ENCODE peak calls at places on chromosomes 6 and 20, in six cellular contexts. I is psoas muscle, Q is IMR-90, H is adipocyte, T is heart left ventricle, X is fibroblast of lung. B is an unnamed sample.

GRCh38 chr20:19251958-19252669 is 39.7 kb downstream of the SLC24A3 start:
- DNase-seq in T (no peak), X (no peak), Q (no peak), H (no peak), I (no peak), B (no peak)

GRCh38 chr20:48668451-48668946 is 159.3 kb downstream of the PREX1 start:
- DNase-seq in T (no peak), X (peak; percentile 82), H (peak; percentile 12), I (peak; percentile 23), Q (no peak), B (peak; percentile 80)

GRCh38 chr6:135129139-135129867 is 51.8 kb upstream of the MYB start:
- DNase-seq in T (no peak), Q (no peak), X (no peak), H (no peak), I (no peak), B (no peak)

GRCh38 chr20:64041040-64041780 is 5.2 kb downstream of the C20orf204 start:
- DNase-seq in X (no peak), Q (no peak), I (no peak), H (peak; percentile 71), T (no peak), B (no peak)

GRCh38 chr6:4794140-4794707 is 18.0 kb downstream of the CDYL start:
- DNase-seq in X (peak; percentile 42), T (peak; percentile 33), Q (no peak), I (no peak), H (no peak), B (peak; percentile 49)

GRCh38 chr6:143337201-143337949 is 113.1 kb downstream of the ADAT2 start:
- DNase-seq in X (no peak), H (no peak), I (peak; percentile 25), Q (peak; percentile 8), T (peak; percentile 25), B (peak; percentile 7)

GRCh38 chr20:46545077-46545826 is 5.2 kb downstream of the OCSTAMP start:
- DNase-seq in I (no peak), Q (peak; percentile 21), T (no peak), X (peak; percentile 75), H (no peak), B (no peak)

GRCh38 chr6:17212541-17213371 is 68.4 kb upstream of the RBM24 start:
- DNase-seq in Q (no peak), T (peak; percentile 41), I (peak; percentile 23), X (peak; percentile 42), H (peak; percentile 45), B (peak; percentile 12)

GRCh38 chr6:43890197-43891062 is 120.4 kb downstream of the VEGFA start:
- DNase-seq in Q (no peak), T (no peak), I (no peak), H (no peak), X (no peak), B (no peak)

GRCh38 chr6:162613310-162613709 is 114.3 kb downstream of the PRKN start:
- DNase-seq in H (no peak), T (no peak), Q (no peak), I (no peak), X (no peak), B (no peak)

GRCh38 chr6:14016930-14017625 is 92.3 kb downstream of the RNF182 start:
- DNase-seq in Q (peak; percentile 70), I (no peak), X (peak; percentile 66), H (peak; percentile 20), T (no peak), B (no peak)

GRCh38 chr6:21596379-21597242 is 3.1 kb downstream of the SOX4 start:
- DNase-seq in T (peak; percentile 65), H (peak; percentile 85), Q (peak; percentile 59), I (peak; percentile 46), X (peak; percentile 77), B (peak; percentile 54)

GRCh38 chr6:150567823-150568383 is 31.8 kb upstream of the PLEKHG1 start:
- DNase-seq in X (no peak), T (no peak), H (no peak), I (no peak), Q (no peak), B (peak; percentile 72)

GRCh38 chr20:47686545-47686944 is 98.7 kb downstream of the SULF2 start:
- DNase-seq in X (peak; percentile 26), Q (peak; percentile 80), H (no peak), T (no peak), I (peak; percentile 49), B (peak; percentile 85)

GRCh38 chr6:164396071-164397047 is 913.0 kb downstream of the C6orf118 start:
- DNase-seq in T (no peak), H (no peak), X (no peak), I (no peak), Q (no peak), B (no peak)

GRCh38 chr6:41071501-41071922 is 644 bp downstream of the OARD1 start:
- DNase-seq in Q (peak; percentile 76), X (no peak), H (no peak), T (no peak), I (no peak), B (no peak)

GRCh38 chr6:64334646-64335045 is 699.0 kb downstream of the PHF3 start:
- DNase-seq in I (no peak), T (no peak), H (no peak), Q (peak; percentile 1), X (peak; percentile 45), B (no peak)

GRCh38 chr6:157693867-157694266 is 129.2 kb upstream of the SNX9 start:
- DNase-seq in X (no peak), H (no peak), I (no peak), T (peak; percentile 72), Q (no peak), B (no peak)

GRCh38 chr20:17083738-17084137 is 143.1 kb upstream of the PCSK2 start:
- DNase-seq in X (no peak), H (peak; percentile 4), T (no peak), Q (peak; percentile 10), I (no peak), B (no peak)

GRCh38 chr6:37092851-37093727 is 76.9 kb upstream of the PIM1 start:
- DNase-seq in X (no peak), Q (no peak), H (no peak), I (peak; percentile 38), T (no peak), B (no peak)

GRCh38 chr20:3238616-3239025 is 369 bp downstream of the SLC4A11 start:
- DNase-seq in H (peak; percentile 76), X (no peak), Q (no peak), I (no peak), T (no peak), B (peak; percentile 20)

GRCh38 chr6:52580905-52581304 is 4.0 kb upstream of the TRAM2 start:
- DNase-seq in X (no peak), I (no peak), Q (no peak), H (no peak), T (no peak), B (no peak)

GRCh38 chr6:44105993-44106740 is 21.1 kb downstream of the MRPL14 start:
- DNase-seq in I (no peak), T (no peak), H (no peak), Q (peak; percentile 62), X (peak; percentile 23), B (no peak)

GRCh38 chr6:14092861-14093789 is 24.4 kb upstream of the CD83 start:
- DNase-seq in T (no peak), X (peak; percentile 49), Q (no peak), I (no peak), H (no peak), B (no peak)

GRCh38 chr6:135686784-135687301 is 164.7 kb upstream of the PDE7B start:
- DNase-seq in T (no peak), X (peak; percentile 68), I (no peak), H (peak; percentile 61), Q (peak; percentile 60), B (no peak)

GRCh38 chr20:58800134-58800650 is 50.5 kb downstream of the GNAS-AS1 start:
- DNase-seq in X (no peak), H (peak; percentile 7), I (no peak), T (no peak), Q (no peak), B (no peak)

GRCh38 chr20:52493177-52493711 is 301.7 kb upstream of the ZFP64 start:
- DNase-seq in I (no peak), X (no peak), H (no peak), T (peak; percentile 27), Q (peak; percentile 36), B (no peak)
- H3K4me3 ChIP-seq in I (no peak overlapping the region), X (no peak overlapping the region), H (peak overlapping the region; percentile 69), T (peak overlapping the region; percentile 32), Q (no peak overlapping the region), B (no peak overlapping the region)

GRCh38 chr20:38083338-38084048 is 49.9 kb downstream of the RPRD1B start:
- DNase-seq in X (peak; percentile 51), Q (peak; percentile 54), T (no peak), H (no peak), I (no peak), B (no peak)

GRCh38 chr20:38082894-38083293 is 49.3 kb downstream of the RPRD1B start:
- DNase-seq in X (no peak), I (no peak), T (no peak), H (no peak), Q (no peak), B (no peak)

GRCh38 chr20:38081575-38081974 is 48.0 kb downstream of the RPRD1B start:
- DNase-seq in Q (no peak), T (no peak), X (peak; percentile 54), I (no peak), H (no peak), B (no peak)

GRCh38 chr20:38085031-38085430 is 51.5 kb downstream of the RPRD1B start:
- DNase-seq in I (no peak), Q (peak; percentile 31), H (no peak), X (no peak), T (no peak), B (no peak)

GRCh38 chr20:38084425-38084951 is 50.9 kb downstream of the RPRD1B start:
- DNase-seq in T (peak; percentile 39), Q (peak; percentile 82), H (peak; percentile 77), I (no peak), X (peak; percentile 89), B (peak; percentile 59)
- H3K36me3 ChIP-seq in T (peaks cover 19% of the 10 kb centered on the region), Q (peaks cover 7% of the 10 kb centered on the region), H (peaks cover 57% of the 10 kb centered on the region), I (no peaks in the 10 kb centered on the region), X (peaks cover 2% of the 10 kb centered on the region), B (peaks cover 88% of the 10 kb centered on the region)

GRCh38 chr20:22536141-22536828 is 48.1 kb downstream of the FOXA2 start:
- DNase-seq in X (no peak), T (no peak), I (no peak), Q (no peak), H (no peak), B (no peak)
- H3K27me3 ChIP-seq in X (no peaks in the 10 kb centered on the region), T (peaks cover 3% of the 10 kb centered on the region), I (no peaks in the 10 kb centered on the region), Q (no peaks in the 10 kb centered on the region), H (peaks cover 10% of the 10 kb centered on the region), B (no peaks in the 10 kb centered on the region)

GRCh38 chr6:32844839-32845372 is 1.1 kb upstream of the PSMB8 start:
- DNase-seq in H (no peak), T (no peak), X (no peak), I (no peak), Q (no peak), B (no peak)
- H3K4me3 ChIP-seq in H (peak overlapping the region; percentile 95), T (peak overlapping the region; percentile 64), X (peak overlapping the region; percentile 94), I (peak overlapping the region; percentile 69), Q (peak overlapping the region; percentile 73), B (peak overlapping the region; percentile 74)

GRCh38 chr20:36806049-36806448 is 32.5 kb upstream of the DSN1 start:
- DNase-seq in H (no peak), T (no peak), X (no peak), Q (no peak), I (no peak), B (no peak)
- H3K36me3 ChIP-seq in H (peaks cover 57% of the 10 kb centered on the region), T (peaks cover 87% of the 10 kb centered on the region), X (peaks cover 26% of the 10 kb centered on the region), Q (peaks cover 64% of the 10 kb centered on the region), I (no peaks in the 10 kb centered on the region), B (peaks cover 95% of the 10 kb centered on the region)

GRCh38 chr20:2210646-2211556 is 84.9 kb upstream of the TGM3 start:
- DNase-seq in Q (peak; percentile 75), H (peak; percentile 21), T (peak; percentile 36), X (peak; percentile 30), I (peak; percentile 34), B (peak; percentile 77)
- H3K27me3 ChIP-seq in Q (peaks cover 29% of the 10 kb centered on the region), H (no peaks in the 10 kb centered on the region), T (peaks cover 12% of the 10 kb centered on the region), X (peaks cover 7% of the 10 kb centered on the region), I (peaks cover 51% of the 10 kb centered on the region), B (no peaks in the 10 kb centered on the region)

GRCh38 chr6:127634178-127634577 is 57.2 kb downstream of the C6orf58 start:
- DNase-seq in Q (no peak), T (no peak), I (no peak), H (peak; percentile 79), X (no peak), B (no peak)
- H3K4me3 ChIP-seq in Q (no peak overlapping the region), T (no peak overlapping the region), I (no peak overlapping the region), H (no peak overlapping the region), X (no peak overlapping the region), B (no peak overlapping the region)

B was measured in MG63.